ENCODE peak calls at places on chromosomes 16 and 17, in ten cellular contexts. W is anterior cingulate cortex, A is H54, T is IMR-90, B is RWPE2, F is stomach, H is epithelial cell of esophagus, L is GM04504, S is HuH-7, M is lower leg skin. G is an unnamed sample.
A peak's percentile ranks its signal among the peaks of the same experiment; 100 is the strongest.

GRCh38 chr17:29331330-29331729 is 37.4 kb upstream of the NUFIP2 start:
- DNase-seq in W (no peak), A (no peak), T (no peak), B (no peak), F (no peak), H (peak; percentile 7), L (no peak), S (no peak), M (no peak), G (no peak)

GRCh38 chr17:80034977-80035686 is 540 bp downstream of the TBC1D16 start:
- DNase-seq in W (no peak), A (peak; percentile 44), T (peak; percentile 43), B (no peak), F (no peak), H (peak; percentile 22), L (no peak), S (no peak), M (no peak), G (no peak)

GRCh38 chr17:78168906-78169793 is 769 bp downstream of the SYNGR2 start:
- DNase-seq in W (peak; percentile 11), A (peak; percentile 91), T (peak; percentile 33), B (peak; percentile 88), F (peak; percentile 72), H (peak; percentile 70), L (no peak), S (peak; percentile 88), M (no peak), G (no peak)

GRCh38 chr17:4679652-4680051 is 24.3 kb downstream of the PELP1 start:
- DNase-seq in W (no peak), A (peak; percentile 51), T (peak; percentile 79), B (no peak), F (no peak), H (peak; percentile 81), L (no peak), S (peak; percentile 39), M (no peak), G (no peak)

GRCh38 chr16:12868788-12869187 is 32.6 kb upstream of the SHISA9 start:
- DNase-seq in W (no peak), A (no peak), T (no peak), B (no peak), F (no peak), H (no peak), L (no peak), S (no peak), M (no peak), G (no peak)

GRCh38 chr17:81025756-81026155 is 9.2 kb upstream of the BAIAP2 start:
- DNase-seq in W (no peak), A (no peak), T (no peak), B (no peak), F (no peak), H (no peak), L (no peak), S (no peak), M (no peak), G (no peak)

GRCh38 chr17:79045830-79046500 is 22.0 kb downstream of the C1QTNF1 start:
- DNase-seq in W (peak; percentile 25), A (peak; percentile 72), T (peak; percentile 57), B (no peak), F (peak; percentile 82), H (peak; percentile 74), L (no peak), S (peak; percentile 85), M (no peak), G (peak; percentile 81)

GRCh38 chr17:55434721-55435120 is 13.1 kb upstream of the MMD start:
- DNase-seq in W (no peak), A (no peak), T (peak; percentile 41), B (no peak), F (no peak), H (peak; percentile 44), L (no peak), S (no peak), M (no peak), G (no peak)

GRCh38 chr17:66413564-66414520 is 111.4 kb downstream of the PRKCA start:
- DNase-seq in W (no peak), A (no peak), T (no peak), B (no peak), F (no peak), H (no peak), L (no peak), S (no peak), M (no peak), G (no peak)

GRCh38 chr16:28010671-28011070 is 52.8 kb downstream of the GSG1L start:
- DNase-seq in W (no peak), A (no peak), T (peak; percentile 4), B (no peak), F (no peak), H (no peak), L (peak; percentile 7), S (no peak), M (no peak), G (no peak)

GRCh38 chr16:83458612-83459011 is 349.2 kb upstream of the HSBP1 start:
- DNase-seq in W (no peak), A (peak; percentile 42), T (peak; percentile 80), B (no peak), F (no peak), H (peak; percentile 74), L (peak; percentile 44), S (no peak), M (no peak), G (no peak)

GRCh38 chr16:58085171-58085570 is 44.0 kb downstream of the CFAP20 start:
- DNase-seq in W (no peak), A (no peak), T (no peak), B (no peak), F (no peak), H (no peak), L (no peak), S (no peak), M (no peak), G (peak; percentile 44)

GRCh38 chr16:11500720-11501346 is 85.9 kb downstream of the LITAF start:
- DNase-seq in W (no peak), A (no peak), T (no peak), B (no peak), F (no peak), H (no peak), L (no peak), S (no peak), M (no peak), G (no peak)

GRCh38 chr16:57013268-57013667 is 23.9 kb downstream of the NLRC5 start:
- DNase-seq in W (no peak), A (no peak), T (peak; percentile 71), B (no peak), F (no peak), H (peak; percentile 46), L (no peak), S (no peak), M (no peak), G (no peak)

GRCh38 chr16:9148376-9149015 is 57.1 kb downstream of the HAPSTR1 start:
- DNase-seq in W (no peak), A (no peak), T (no peak), B (no peak), F (no peak), H (no peak), L (no peak), S (no peak), M (no peak), G (no peak)

GRCh38 chr16:56953006-56953405 is 8.7 kb upstream of the CETP start:
- DNase-seq in W (no peak), A (no peak), T (no peak), B (no peak), F (no peak), H (no peak), L (no peak), S (no peak), M (no peak), G (no peak)

GRCh38 chr16:80569440-80570105 is 28.8 kb downstream of the DYNLRB2 start:
- DNase-seq in W (no peak), A (peak; percentile 85), T (peak; percentile 46), B (no peak), F (no peak), H (peak; percentile 11), L (no peak), S (no peak), M (no peak), G (no peak)

GRCh38 chr17:6374761-6375312 is 60.1 kb downstream of the AIPL1 start:
- DNase-seq in W (no peak), A (peak; percentile 74), T (peak; percentile 61), B (peak; percentile 85), F (no peak), H (peak; percentile 64), L (no peak), S (no peak), M (no peak), G (no peak)

GRCh38 chr16:9225527-9226316 is 134.3 kb downstream of the HAPSTR1 start:
- DNase-seq in W (no peak), A (peak; percentile 44), T (no peak), B (no peak), F (no peak), H (no peak), L (no peak), S (peak; percentile 40), M (no peak), G (no peak)

G was measured in chondrocyte.